ENCODE peak calls at places on chromosomes 1 and 21, in four cellular contexts. O is tibial artery, R is OCI-LY7, K is left ventricle myocardium inferior. N is an unnamed sample.

GRCh38 chr1:63611231-63611630 is 18.0 kb downstream of the PGM1 start:
- DNase-seq in R (no peak), O (no peak), K (no peak), N (no peak)

GRCh38 chr21:29078884-29079765 is 5.7 kb upstream of the CCT8 start:
- DNase-seq in K (no peak), R (peak), O (no peak), N (peak)

GRCh38 chr1:226697151-226697575 is 41.9 kb downstream of the ITPKB start:
- DNase-seq in K (no peak), R (no peak), O (no peak), N (no peak)

GRCh38 chr1:99481391-99481996 is 164.4 kb upstream of the PALMD start:
- DNase-seq in R (peak), K (no peak), O (no peak), N (peak)

GRCh38 chr21:15141236-15141970 is 76.6 kb upstream of the NRIP1 start:
- DNase-seq in O (no peak), K (no peak), R (no peak), N (peak)

GRCh38 chr1:6426321-6426971 is 1.9 kb downstream of the ESPN start:
- DNase-seq in O (no peak), R (no peak), K (no peak), N (no peak)

GRCh38 chr1:16375521-16376359 is 8.7 kb downstream of the SZRD1 start:
- DNase-seq in K (no peak), O (no peak), R (no peak), N (no peak)

GRCh38 chr1:64470670-64471217 is 815 bp downstream of the CACHD1 start:
- DNase-seq in K (peak), R (no peak), O (peak), N (peak)

GRCh38 chr1:211925016-211925415 is 94.5 kb upstream of the LPGAT1 start:
- DNase-seq in O (no peak), R (peak), K (no peak), N (no peak)

GRCh38 chr1:232463226-232463625 is 166.7 kb downstream of the SIPA1L2 start:
- DNase-seq in O (no peak), K (no peak), R (no peak), N (no peak)

GRCh38 chr21:34692458-34693020 is 23.7 kb downstream of the CLIC6 start:
- DNase-seq in R (no peak), K (no peak), O (no peak), N (no peak)

GRCh38 chr1:172239894-172240293 is 180.6 kb upstream of the C1orf105 start:
- DNase-seq in K (no peak), O (no peak), R (no peak), N (no peak)

GRCh38 chr1:9009438-9010366 is 16.5 kb downstream of the SLC2A7 start:
- DNase-seq in O (no peak), K (no peak), R (peak), N (peak)

GRCh38 chr1:17134036-17134435 is 14.8 kb upstream of the PADI2 start:
- DNase-seq in R (no peak), O (no peak), K (no peak), N (no peak)

GRCh38 chr1:29428216-29428615 is 191.9 kb downstream of the PTPRU start:
- DNase-seq in K (no peak), O (no peak), R (no peak), N (no peak)

GRCh38 chr1:64403331-64403730 is 66.6 kb upstream of the CACHD1 start:
- DNase-seq in R (no peak), O (no peak), K (no peak), N (no peak)

GRCh38 chr21:45846373-45847160 is 135.0 kb upstream of the COL6A1 start:
- DNase-seq in K (peak), R (no peak), O (no peak), N (no peak)

GRCh38 chr1:197675475-197676324 is 99.6 kb downstream of the DENND1B start:
- DNase-seq in R (no peak), K (no peak), O (peak), N (peak)

GRCh38 chr1:184930232-184930631 is 44.1 kb downstream of the NIBAN1 start:
- DNase-seq in R (no peak), O (no peak), K (no peak), N (no peak)

GRCh38 chr1:29756901-29757729 is 520.8 kb downstream of the PTPRU start:
- DNase-seq in K (no peak), R (no peak), O (no peak), N (no peak)

GRCh38 chr1:78247079-78247478 is 201.3 kb downstream of the GIPC2 start:
- DNase-seq in R (no peak), K (no peak), O (no peak), N (no peak)

GRCh38 chr1:225845633-225846259 is 35.8 kb downstream of the EPHX1 start:
- DNase-seq in K (peak), O (peak), R (peak), N (peak)

GRCh38 chr21:23900727-23901126 is 1706.6 kb downstream of the MRPL39 start:
- DNase-seq in R (no peak), O (no peak), K (no peak), N (no peak)

GRCh38 chr1:112625696-112626095 is 6.1 kb downstream of the CAPZA1 start:
- DNase-seq in R (no peak), O (no peak), K (no peak), N (no peak)

GRCh38 chr1:229942508-229942907 is 124.5 kb upstream of the GALNT2 start:
- DNase-seq in O (no peak), R (no peak), K (no peak), N (no peak)

GRCh38 chr1:221575605-221576004 is 166.3 kb downstream of the DUSP10 start:
- DNase-seq in K (no peak), O (no peak), R (no peak), N (no peak)

GRCh38 chr1:93730621-93731020 is 49.0 kb upstream of the BCAR3 start:
- DNase-seq in K (no peak), O (no peak), R (no peak), N (peak)

GRCh38 chr21:38349111-38349746 is 92.4 kb downstream of the KCNJ15 start:
- DNase-seq in K (no peak), O (no peak), R (no peak), N (no peak)

GRCh38 chr1:156435551-156436318 is 64.8 kb downstream of the MEF2D start:
- DNase-seq in R (no peak), O (no peak), K (no peak), N (no peak)

GRCh38 chr1:226370144-226370923 is 37.6 kb downstream of the PARP1 start:
- DNase-seq in K (no peak), R (peak), O (peak), N (no peak)

DNA sequence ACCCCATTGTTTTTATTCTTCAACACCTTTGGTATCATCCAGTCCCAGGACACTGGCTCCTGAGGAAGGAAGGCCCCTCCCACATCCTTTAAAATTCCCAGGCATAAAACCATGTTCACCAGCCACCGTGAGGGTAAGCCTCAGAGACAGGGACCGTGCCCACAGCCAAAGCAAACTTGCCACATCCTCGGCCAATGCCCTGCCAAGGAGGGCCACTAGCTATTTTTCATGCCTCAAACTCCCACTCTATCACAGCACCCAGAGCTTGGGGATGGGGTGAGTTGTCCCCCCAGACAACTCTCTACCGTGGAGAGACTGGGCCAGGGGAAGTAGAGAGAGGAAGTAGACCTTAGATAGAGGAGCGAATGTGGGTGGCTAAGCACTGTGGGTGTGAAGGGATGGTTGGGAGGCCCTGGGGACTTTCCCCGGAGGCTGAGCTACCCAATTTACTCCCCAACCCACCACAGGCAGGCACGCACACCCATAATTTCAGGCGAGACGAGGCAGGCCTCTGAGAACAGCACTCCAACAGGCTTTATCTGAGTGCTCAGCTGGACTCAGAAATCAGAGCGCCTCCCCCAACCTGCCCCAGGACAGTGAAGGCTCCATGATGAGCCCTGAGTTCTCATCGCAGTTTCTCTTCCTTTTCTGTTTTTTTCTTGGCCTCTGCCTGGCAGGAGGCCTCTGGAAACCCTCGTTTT is 15.9 kb upstream of the BTG2 start:
- DNase-seq in K (no peak), O (no peak), R (peak), N (peak)
- H3K4me3 ChIP-seq in K (peak), O (no peak), R (peak), N (peak)

GRCh38 chr1:115337276-115337632 is 795 bp downstream of the NGF start:
- DNase-seq in R (no peak), O (no peak), K (no peak), N (no peak)
- H3K27ac ChIP-seq in R (no peak), O (peak), K (peak), N (no peak)

DNA sequence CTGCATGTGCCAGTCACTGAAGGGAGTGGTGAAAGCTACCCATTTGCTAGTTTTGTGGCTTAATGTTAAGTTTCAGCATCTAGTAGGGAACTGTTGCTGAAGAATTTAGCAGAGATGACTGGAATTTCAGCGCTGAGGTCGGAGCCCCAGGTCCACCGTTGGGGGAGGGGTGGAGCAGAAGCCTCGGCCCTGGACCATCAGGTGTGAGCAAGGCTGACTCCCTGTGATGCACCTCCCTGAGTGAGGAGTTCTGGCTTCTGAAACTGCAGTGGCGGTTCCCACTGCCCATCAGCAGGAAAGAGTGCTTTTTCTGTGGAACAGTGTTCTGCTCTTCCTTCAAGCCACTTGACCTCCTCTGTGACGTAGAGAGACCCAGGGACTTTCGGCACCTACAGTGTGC is 1.3 kb downstream of the NOS1AP start:
- DNase-seq in O (no peak), R (no peak), K (no peak), N (peak)
- H3K4me3 ChIP-seq in O (peak), R (no peak), K (peak), N (peak)

GRCh38 chr1:210262167-210262896 is 29.7 kb downstream of the SERTAD4 start:
- DNase-seq in K (peak), O (peak), R (no peak), N (no peak)

GRCh38 chr1:210263963-210264362 is 31.4 kb downstream of the SERTAD4 start:
- DNase-seq in O (no peak), K (no peak), R (no peak), N (no peak)

GRCh38 chr1:210260087-210260486 is 27.5 kb downstream of the SERTAD4 start:
- DNase-seq in R (no peak), O (no peak), K (no peak), N (no peak)

GRCh38 chr1:210264521-210265380 is 32.2 kb downstream of the SERTAD4 start:
- DNase-seq in R (no peak), K (no peak), O (no peak), N (no peak)

DNA sequence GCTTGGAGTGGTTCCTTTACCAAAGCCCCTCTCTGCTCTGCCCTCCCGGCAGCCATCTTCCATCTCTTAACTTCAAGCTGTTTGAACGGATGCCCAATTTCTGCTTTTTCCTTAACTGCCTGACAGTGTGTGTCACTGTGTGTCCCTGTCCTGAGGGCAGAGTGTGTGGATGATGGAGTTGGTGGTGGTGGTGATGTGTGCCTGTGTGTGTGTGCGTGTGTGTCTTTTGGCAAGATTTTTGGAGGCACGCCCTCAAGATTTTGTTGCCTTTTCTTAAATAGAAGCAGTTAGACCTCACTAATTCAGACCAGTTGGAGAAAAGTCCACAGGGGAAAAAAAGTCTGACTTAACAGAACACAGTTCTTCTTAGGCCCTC is 30.3 kb downstream of the SERTAD4 start:
- DNase-seq in R (no peak), O (peak), K (no peak), N (no peak)
- H3K27ac ChIP-seq in R (no peak), O (peak), K (peak), N (no peak)

N was measured in upper lobe of left lung.